ENCODE peak calls at places on chromosomes 6 and 20, in nine cellular contexts. One of them, this sample, is unnamed.

GRCh38 chr6:16639689-16640480 is 121.4 kb downstream of the ATXN1 start:
- DNase-seq in GM20000: no peak
- DNase-seq in iris pigment epithelial cell: peak; percentile 86
- DNase-seq in myocyte: peak; percentile 88
- DNase-seq in foreskin fibroblast: peak; percentile 84
- DNase-seq in HS-5: peak; percentile 57
- DNase-seq in NCI-H460: no peak
- DNase-seq in colonic mucosa: no peak
- DNase-seq in activated CD4-positive, alpha-beta T cell treated with anti-CD3 and anti-CD28 coated beads for 4 hours: no peak
- DNase-seq in this sample: no peak

GRCh38 chr6:30334077-30334476 is 7.3 kb downstream of the TRIM39 start:
- DNase-seq in GM20000: no peak
- DNase-seq in iris pigment epithelial cell: no peak
- DNase-seq in myocyte: no peak
- DNase-seq in foreskin fibroblast: no peak
- DNase-seq in HS-5: no peak
- DNase-seq in NCI-H460: no peak
- DNase-seq in colonic mucosa: no peak
- DNase-seq in activated CD4-positive, alpha-beta T cell treated with anti-CD3 and anti-CD28 coated beads for 4 hours: no peak
- DNase-seq in this sample: no peak

GRCh38 chr20:52552181-52552872 is 360.7 kb upstream of the ZFP64 start:
- DNase-seq in GM20000: no peak
- DNase-seq in iris pigment epithelial cell: peak; percentile 34
- DNase-seq in myocyte: peak; percentile 71
- DNase-seq in foreskin fibroblast: peak; percentile 0
- DNase-seq in HS-5: peak; percentile 100
- DNase-seq in NCI-H460: no peak
- DNase-seq in colonic mucosa: no peak
- DNase-seq in activated CD4-positive, alpha-beta T cell treated with anti-CD3 and anti-CD28 coated beads for 4 hours: no peak
- DNase-seq in this sample: no peak

GRCh38 chr6:21752054-21752811 is 158.7 kb downstream of the SOX4 start:
- DNase-seq in GM20000: no peak
- DNase-seq in iris pigment epithelial cell: peak; percentile 32
- DNase-seq in myocyte: no peak
- DNase-seq in foreskin fibroblast: peak; percentile 17
- DNase-seq in HS-5: no peak
- DNase-seq in NCI-H460: no peak
- DNase-seq in colonic mucosa: no peak
- DNase-seq in activated CD4-positive, alpha-beta T cell treated with anti-CD3 and anti-CD28 coated beads for 4 hours: no peak
- DNase-seq in this sample: no peak

GRCh38 chr6:43547202-43547601 is 28.6 kb downstream of the XPO5 start:
- DNase-seq in GM20000: peak; percentile 36
- DNase-seq in iris pigment epithelial cell: no peak
- DNase-seq in myocyte: peak; percentile 4
- DNase-seq in foreskin fibroblast: no peak
- DNase-seq in HS-5: no peak
- DNase-seq in NCI-H460: no peak
- DNase-seq in colonic mucosa: no peak
- DNase-seq in activated CD4-positive, alpha-beta T cell treated with anti-CD3 and anti-CD28 coated beads for 4 hours: no peak
- DNase-seq in this sample: no peak

GRCh38 chr6:75893058-75893775 is 144.2 kb downstream of the MYO6 start:
- DNase-seq in GM20000: peak; percentile 31
- DNase-seq in iris pigment epithelial cell: peak; percentile 74
- DNase-seq in myocyte: peak; percentile 75
- DNase-seq in foreskin fibroblast: peak; percentile 79
- DNase-seq in HS-5: peak; percentile 51
- DNase-seq in NCI-H460: peak; percentile 55
- DNase-seq in colonic mucosa: no peak
- DNase-seq in activated CD4-positive, alpha-beta T cell treated with anti-CD3 and anti-CD28 coated beads for 4 hours: no peak
- DNase-seq in this sample: no peak

GRCh38 chr6:19838442-19839236 is 1.5 kb downstream of the ID4 start:
- DNase-seq in GM20000: peak; percentile 43
- DNase-seq in iris pigment epithelial cell: peak; percentile 25
- DNase-seq in myocyte: no peak
- DNase-seq in foreskin fibroblast: peak; percentile 47
- DNase-seq in HS-5: no peak
- DNase-seq in NCI-H460: no peak
- DNase-seq in colonic mucosa: peak; percentile 40
- DNase-seq in activated CD4-positive, alpha-beta T cell treated with anti-CD3 and anti-CD28 coated beads for 4 hours: no peak
- DNase-seq in this sample: peak; percentile 38

GRCh38 chr20:45366631-45367030 is 3.7 kb downstream of the SYS1 start:
- DNase-seq in GM20000: no peak
- DNase-seq in iris pigment epithelial cell: no peak
- DNase-seq in myocyte: no peak
- DNase-seq in foreskin fibroblast: no peak
- DNase-seq in HS-5: no peak
- DNase-seq in NCI-H460: no peak
- DNase-seq in colonic mucosa: no peak
- DNase-seq in activated CD4-positive, alpha-beta T cell treated with anti-CD3 and anti-CD28 coated beads for 4 hours: no peak
- DNase-seq in this sample: no peak

GRCh38 chr6:37981626-37982025 is 162.1 kb downstream of the ZFAND3 start:
- DNase-seq in GM20000: no peak
- DNase-seq in iris pigment epithelial cell: no peak
- DNase-seq in myocyte: peak; percentile 67
- DNase-seq in foreskin fibroblast: no peak
- DNase-seq in HS-5: no peak
- DNase-seq in NCI-H460: no peak
- DNase-seq in colonic mucosa: no peak
- DNase-seq in activated CD4-positive, alpha-beta T cell treated with anti-CD3 and anti-CD28 coated beads for 4 hours: no peak
- DNase-seq in this sample: no peak

GRCh38 chr6:14290448-14291388 is 173.1 kb downstream of the CD83 start:
- DNase-seq in GM20000: no peak
- DNase-seq in iris pigment epithelial cell: no peak
- DNase-seq in myocyte: no peak
- DNase-seq in foreskin fibroblast: peak; percentile 20
- DNase-seq in HS-5: no peak
- DNase-seq in NCI-H460: no peak
- DNase-seq in colonic mucosa: no peak
- DNase-seq in activated CD4-positive, alpha-beta T cell treated with anti-CD3 and anti-CD28 coated beads for 4 hours: no peak
- DNase-seq in this sample: no peak

GRCh38 chr6:141290871-141291270 is 841.9 kb upstream of the GJE1 start:
- DNase-seq in GM20000: no peak
- DNase-seq in iris pigment epithelial cell: peak; percentile 19
- DNase-seq in myocyte: no peak
- DNase-seq in foreskin fibroblast: peak; percentile 20
- DNase-seq in HS-5: no peak
- DNase-seq in NCI-H460: peak; percentile 26
- DNase-seq in colonic mucosa: no peak
- DNase-seq in activated CD4-positive, alpha-beta T cell treated with anti-CD3 and anti-CD28 coated beads for 4 hours: no peak
- DNase-seq in this sample: no peak

GRCh38 chr20:61117725-61118124 is 134.3 kb upstream of the CDH4 start:
- DNase-seq in GM20000: no peak
- DNase-seq in iris pigment epithelial cell: peak; percentile 3
- DNase-seq in myocyte: peak; percentile 24
- DNase-seq in foreskin fibroblast: peak; percentile 23
- DNase-seq in HS-5: peak; percentile 52
- DNase-seq in NCI-H460: no peak
- DNase-seq in colonic mucosa: no peak
- DNase-seq in activated CD4-positive, alpha-beta T cell treated with anti-CD3 and anti-CD28 coated beads for 4 hours: no peak
- DNase-seq in this sample: no peak

GRCh38 chr6:166620478-166621113 is 6.5 kb downstream of the RPS6KA2 start:
- DNase-seq in GM20000: no peak
- DNase-seq in iris pigment epithelial cell: no peak
- DNase-seq in myocyte: no peak
- DNase-seq in foreskin fibroblast: no peak
- DNase-seq in HS-5: no peak
- DNase-seq in NCI-H460: no peak
- DNase-seq in colonic mucosa: no peak
- DNase-seq in activated CD4-positive, alpha-beta T cell treated with anti-CD3 and anti-CD28 coated beads for 4 hours: no peak
- DNase-seq in this sample: no peak

GRCh38 chr6:132399376-132400074 is 1.8 kb downstream of the MOXD1 start:
- DNase-seq in GM20000: no peak
- DNase-seq in iris pigment epithelial cell: peak; percentile 73
- DNase-seq in myocyte: no peak
- DNase-seq in foreskin fibroblast: peak; percentile 77
- DNase-seq in HS-5: no peak
- DNase-seq in NCI-H460: no peak
- DNase-seq in colonic mucosa: no peak
- DNase-seq in activated CD4-positive, alpha-beta T cell treated with anti-CD3 and anti-CD28 coated beads for 4 hours: no peak
- DNase-seq in this sample: no peak

GRCh38 chr6:133241901-133242760 is 974 bp downstream of the EYA4 start:
- DNase-seq in GM20000: no peak
- DNase-seq in iris pigment epithelial cell: peak; percentile 45
- DNase-seq in myocyte: peak; percentile 47
- DNase-seq in foreskin fibroblast: peak; percentile 52
- DNase-seq in HS-5: no peak
- DNase-seq in NCI-H460: no peak
- DNase-seq in colonic mucosa: no peak
- DNase-seq in activated CD4-positive, alpha-beta T cell treated with anti-CD3 and anti-CD28 coated beads for 4 hours: no peak
- DNase-seq in this sample: peak; percentile 79

GRCh38 chr6:110105296-110105695 is 74.2 kb downstream of the WASF1 start:
- DNase-seq in GM20000: no peak
- DNase-seq in iris pigment epithelial cell: no peak
- DNase-seq in myocyte: no peak
- DNase-seq in foreskin fibroblast: no peak
- DNase-seq in HS-5: no peak
- DNase-seq in NCI-H460: no peak
- DNase-seq in colonic mucosa: no peak
- DNase-seq in activated CD4-positive, alpha-beta T cell treated with anti-CD3 and anti-CD28 coated beads for 4 hours: no peak
- DNase-seq in this sample: no peak

GRCh38 chr20:33790571-33790970 is 20.6 kb upstream of the CHMP4B start:
- DNase-seq in GM20000: no peak
- DNase-seq in iris pigment epithelial cell: no peak
- DNase-seq in myocyte: no peak
- DNase-seq in foreskin fibroblast: no peak
- DNase-seq in HS-5: no peak
- DNase-seq in NCI-H460: no peak
- DNase-seq in colonic mucosa: peak; percentile 87
- DNase-seq in activated CD4-positive, alpha-beta T cell treated with anti-CD3 and anti-CD28 coated beads for 4 hours: no peak
- DNase-seq in this sample: peak; percentile 31

GRCh38 chr6:110053395-110054240 is 75.5 kb downstream of the GPR6 start:
- DNase-seq in GM20000: peak; percentile 40
- DNase-seq in iris pigment epithelial cell: peak; percentile 61
- DNase-seq in myocyte: peak; percentile 63
- DNase-seq in foreskin fibroblast: peak; percentile 79
- DNase-seq in HS-5: peak; percentile 26
- DNase-seq in NCI-H460: peak; percentile 36
- DNase-seq in colonic mucosa: no peak
- DNase-seq in activated CD4-positive, alpha-beta T cell treated with anti-CD3 and anti-CD28 coated beads for 4 hours: no peak
- DNase-seq in this sample: peak; percentile 12

GRCh38 chr6:136491251-136491650 is 59.0 kb downstream of the MAP7 start:
- DNase-seq in GM20000: no peak
- DNase-seq in iris pigment epithelial cell: no peak
- DNase-seq in myocyte: no peak
- DNase-seq in foreskin fibroblast: no peak
- DNase-seq in HS-5: no peak
- DNase-seq in NCI-H460: no peak
- DNase-seq in colonic mucosa: no peak
- DNase-seq in activated CD4-positive, alpha-beta T cell treated with anti-CD3 and anti-CD28 coated beads for 4 hours: no peak
- DNase-seq in this sample: no peak

GRCh38 chr20:15328084-15328483 is 990.7 kb upstream of the FLRT3 start:
- DNase-seq in GM20000: no peak
- DNase-seq in iris pigment epithelial cell: no peak
- DNase-seq in myocyte: no peak
- DNase-seq in foreskin fibroblast: no peak
- DNase-seq in HS-5: no peak
- DNase-seq in NCI-H460: no peak
- DNase-seq in colonic mucosa: no peak
- DNase-seq in activated CD4-positive, alpha-beta T cell treated with anti-CD3 and anti-CD28 coated beads for 4 hours: no peak
- DNase-seq in this sample: no peak

GRCh38 chr6:99912657-99913056 is 81.4 kb downstream of the MCHR2 start:
- DNase-seq in GM20000: no peak
- DNase-seq in iris pigment epithelial cell: no peak
- DNase-seq in myocyte: no peak
- DNase-seq in foreskin fibroblast: no peak
- DNase-seq in HS-5: no peak
- DNase-seq in NCI-H460: no peak
- DNase-seq in colonic mucosa: no peak
- DNase-seq in activated CD4-positive, alpha-beta T cell treated with anti-CD3 and anti-CD28 coated beads for 4 hours: no peak
- DNase-seq in this sample: no peak

GRCh38 chr6:127266892-127267741 is 453 bp downstream of the RNF146 start:
- DNase-seq in GM20000: peak; percentile 84
- DNase-seq in iris pigment epithelial cell: peak; percentile 40
- DNase-seq in myocyte: peak; percentile 69
- DNase-seq in foreskin fibroblast: peak; percentile 77
- DNase-seq in HS-5: peak; percentile 28
- DNase-seq in NCI-H460: peak; percentile 18
- DNase-seq in colonic mucosa: peak; percentile 57
- DNase-seq in activated CD4-positive, alpha-beta T cell treated with anti-CD3 and anti-CD28 coated beads for 4 hours: peak; percentile 44
- DNase-seq in this sample: peak; percentile 71

This sample was measured in SJCRH30.